ENCODE peak calls at places on chromosome 2, in seven cellular contexts. B, I, O, A, J, S and T are unnamed samples.

GRCh38 chr2:57575703-57576268 is 470.8 kb upstream of the VRK2 start:
- DNase-seq in B (no peak), I (no peak), O (no peak), A (no peak), J (no peak), S (no peak), T (no peak)

GRCh38 chr2:231554748-231555545 is 24.7 kb upstream of the NMUR1 start:
- DNase-seq in B (peak; percentile 45), I (no peak), O (peak; percentile 73), A (peak; percentile 46), J (peak; percentile 90), S (no peak), T (no peak)

GRCh38 chr2:54750040-54750439 is 26.6 kb downstream of the EML6 start:
- DNase-seq in B (no peak), I (no peak), O (no peak), A (no peak), J (no peak), S (no peak), T (no peak)

GRCh38 chr2:216839626-216840132 is 20.2 kb downstream of the TNP1 start:
- DNase-seq in B (no peak), I (no peak), O (no peak), A (no peak), J (no peak), S (no peak), T (no peak)

GRCh38 chr2:71455011-71455740 is 1.8 kb downstream of the DYSF start:
- DNase-seq in B (no peak), I (no peak), O (no peak), A (no peak), J (no peak), S (no peak), T (no peak)

GRCh38 chr2:183543731-183544130 is 419.5 kb downstream of the NUP35 start:
- DNase-seq in B (no peak), I (no peak), O (no peak), A (no peak), J (no peak), S (no peak), T (no peak)

GRCh38 chr2:46225730-46226129 is 71.5 kb upstream of the EPAS1 start:
- DNase-seq in B (no peak), I (no peak), O (no peak), A (no peak), J (no peak), S (no peak), T (no peak)

GRCh38 chr2:230684222-230685164 is 28.1 kb upstream of the CAB39 start:
- DNase-seq in B (no peak), I (no peak), O (no peak), A (no peak), J (no peak), S (no peak), T (no peak)

GRCh38 chr2:25197336-25198208 is 29.2 kb upstream of the POMC start:
- DNase-seq in B (no peak), I (no peak), O (no peak), A (peak; percentile 62), J (no peak), S (no peak), T (no peak)

GRCh38 chr2:75560022-75560767 is 544 bp downstream of the EVA1A start:
- DNase-seq in B (peak; percentile 51), I (no peak), O (peak; percentile 62), A (peak; percentile 25), J (no peak), S (peak; percentile 56), T (no peak)

GRCh38 chr2:98492441-98492840 is 47.8 kb downstream of the INPP4A start:
- DNase-seq in B (no peak), I (no peak), O (no peak), A (no peak), J (peak; percentile 38), S (no peak), T (no peak)

GRCh38 chr2:204365778-204366177 is 179.5 kb upstream of the PARD3B start:
- DNase-seq in B (peak; percentile 14), I (no peak), O (no peak), A (no peak), J (no peak), S (no peak), T (no peak)

GRCh38 chr2:228624708-228625107 is 443.2 kb upstream of the SPHKAP start:
- DNase-seq in B (no peak), I (no peak), O (no peak), A (no peak), J (no peak), S (no peak), T (no peak)

GRCh38 chr2:217218269-217219140 is 358.6 kb upstream of the TNP1 start:
- DNase-seq in B (peak; percentile 78), I (no peak), O (peak; percentile 49), A (peak; percentile 53), J (no peak), S (no peak), T (no peak)

GRCh38 chr2:239376351-239376750 is 24.5 kb downstream of the HDAC4 start:
- DNase-seq in B (no peak), I (no peak), O (no peak), A (no peak), J (peak; percentile 63), S (no peak), T (no peak)

GRCh38 chr2:121228521-121228920 is 56.5 kb downstream of the TFCP2L1 start:
- DNase-seq in B (no peak), I (no peak), O (no peak), A (no peak), J (no peak), S (no peak), T (no peak)